ENCODE peak calls at places on chromosome 1, in nine cellular contexts. Z is ovary; M is IMR-90; V is left ventricle myocardium inferior; S is CD8-positive, alpha-beta memory T cell; Y is PC-3; A is tibial nerve; G is cardiac muscle cell; U is psoas muscle. D is an unnamed sample.

GRCh38 chr1:187203257-187203656 is 374.5 kb downstream of the PLA2G4A start:
- DNase-seq in Z (no peak), M (peak; percentile 45), V (no peak), S (no peak), Y (peak; percentile 73), A (no peak), G (no peak), U (no peak), D (no peak)

GRCh38 chr1:184385863-184386262 is 966 bp upstream of the C1orf21 start:
- DNase-seq in Z (no peak), M (no peak), V (no peak), S (no peak), Y (no peak), A (no peak), G (no peak), U (no peak), D (no peak)

GRCh38 chr1:153312569-153313186 is at the start of gene PGLYRP3:
- DNase-seq in Z (no peak), M (no peak), V (no peak), S (no peak), Y (peak; percentile 14), A (no peak), G (no peak), U (no peak), D (no peak)

GRCh38 chr1:22142315-22143064 is 407 bp downstream of the WNT4 start:
- DNase-seq in Z (no peak), M (no peak), V (no peak), S (no peak), Y (peak; percentile 30), A (no peak), G (no peak), U (peak; percentile 34), D (no peak)

GRCh38 chr1:115969509-115969908 is 6.8 kb upstream of the SLC22A15 start:
- DNase-seq in Z (no peak), M (no peak), V (no peak), S (no peak), Y (no peak), A (no peak), G (peak; percentile 34), U (no peak), D (no peak)

GRCh38 chr1:45843474-45843905 is 40.1 kb downstream of the MAST2 start:
- DNase-seq in Z (no peak), M (peak; percentile 69), V (no peak), S (no peak), Y (peak; percentile 22), A (no peak), G (peak; percentile 69), U (no peak), D (no peak)

GRCh38 chr1:109803901-109804331 is 40.2 kb upstream of the EPS8L3 start:
- DNase-seq in Z (peak; percentile 5), M (no peak), V (no peak), S (no peak), Y (no peak), A (no peak), G (peak; percentile 56), U (no peak), D (no peak)

GRCh38 chr1:119068427-119068826 is 72.0 kb downstream of the WARS2 start:
- DNase-seq in Z (no peak), M (no peak), V (no peak), S (no peak), Y (no peak), A (no peak), G (no peak), U (no peak), D (no peak)

GRCh38 chr1:180530501-180530900 is 28.1 kb upstream of the ACBD6 start:
- DNase-seq in Z (no peak), M (peak; percentile 94), V (no peak), S (no peak), Y (peak; percentile 72), A (no peak), G (peak; percentile 92), U (no peak), D (no peak)

GRCh38 chr1:152448095-152448494 is 34.0 kb upstream of the CRNN start:
- DNase-seq in Z (no peak), M (no peak), V (no peak), S (no peak), Y (no peak), A (no peak), G (no peak), U (no peak), D (no peak)

GRCh38 chr1:30704271-30704670 is 19.1 kb downstream of the MATN1 start:
- DNase-seq in Z (no peak), M (peak; percentile 7), V (no peak), S (no peak), Y (no peak), A (peak; percentile 34), G (peak; percentile 19), U (peak; percentile 50), D (no peak)

GRCh38 chr1:45485949-45486348 is 5.0 kb downstream of the TESK2 start:
- DNase-seq in Z (no peak), M (no peak), V (no peak), S (no peak), Y (no peak), A (no peak), G (no peak), U (no peak), D (no peak)

GRCh38 chr1:3603156-3603555 is 8.2 kb downstream of the MEGF6 start:
- DNase-seq in Z (no peak), M (no peak), V (no peak), S (no peak), Y (no peak), A (no peak), G (no peak), U (no peak), D (no peak)

GRCh38 chr1:3603566-3604467 is 7.5 kb downstream of the MEGF6 start:
- DNase-seq in Z (no peak), M (no peak), V (no peak), S (no peak), Y (no peak), A (no peak), G (no peak), U (no peak), D (no peak)

GRCh38 chr1:3601743-3602142 is 9.6 kb downstream of the MEGF6 start:
- DNase-seq in Z (no peak), M (no peak), V (no peak), S (no peak), Y (no peak), A (no peak), G (no peak), U (no peak), D (no peak)

GRCh38 chr1:3604468-3604974 is 6.8 kb downstream of the MEGF6 start:
- DNase-seq in Z (no peak), M (no peak), V (no peak), S (no peak), Y (no peak), A (no peak), G (no peak), U (no peak), D (no peak)

GRCh38 chr1:3602375-3602774 is 8.9 kb downstream of the MEGF6 start:
- DNase-seq in Z (no peak), M (no peak), V (no peak), S (no peak), Y (no peak), A (no peak), G (no peak), U (no peak), D (no peak)
- H3K36me3 ChIP-seq in Z (no peaks in the 10 kb centered on the region), M (no peaks in the 10 kb centered on the region), V (no peaks in the 10 kb centered on the region), S (no peaks in the 10 kb centered on the region), Y (no peaks in the 10 kb centered on the region), A (no peaks in the 10 kb centered on the region), G (no peaks in the 10 kb centered on the region), U (no peaks in the 10 kb centered on the region), D (no peaks in the 10 kb centered on the region)

DNA sequence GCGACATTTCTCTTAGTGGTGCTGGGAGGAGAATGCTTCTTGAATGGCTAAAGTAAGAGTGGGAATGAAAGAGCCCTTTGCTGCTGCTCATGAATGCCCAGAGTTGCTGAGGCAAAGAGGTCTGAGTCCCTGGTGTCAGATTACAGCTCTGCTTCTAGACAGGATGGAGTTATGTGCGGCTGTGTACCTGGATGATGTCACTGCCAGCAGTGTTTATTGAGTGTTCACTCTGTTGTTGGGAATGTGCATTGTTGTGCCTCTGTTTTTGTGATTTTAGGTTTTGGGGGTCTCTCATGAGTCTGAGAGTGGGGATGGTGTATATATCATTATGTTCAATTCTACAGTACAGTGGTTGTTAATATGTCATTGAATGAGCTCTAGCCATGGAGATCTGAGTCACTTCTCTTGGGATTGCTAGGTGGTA is 2.7 kb downstream of the CDC14A start:
- DNase-seq in Z (no peak), M (peak; percentile 66), V (no peak), S (no peak), Y (peak; percentile 80), A (no peak), G (peak; percentile 18), U (no peak), D (no peak)
- H3K4me3 ChIP-seq in Z (no peak overlapping the region), M (no peak overlapping the region), V (peak overlapping the region; percentile 98), S (peak overlapping the region; percentile 94), Y (peak overlapping the region; percentile 18), A (no peak overlapping the region), G (no peak overlapping the region), U (peak overlapping the region; percentile 95), D (peak overlapping the region; percentile 99)

DNA sequence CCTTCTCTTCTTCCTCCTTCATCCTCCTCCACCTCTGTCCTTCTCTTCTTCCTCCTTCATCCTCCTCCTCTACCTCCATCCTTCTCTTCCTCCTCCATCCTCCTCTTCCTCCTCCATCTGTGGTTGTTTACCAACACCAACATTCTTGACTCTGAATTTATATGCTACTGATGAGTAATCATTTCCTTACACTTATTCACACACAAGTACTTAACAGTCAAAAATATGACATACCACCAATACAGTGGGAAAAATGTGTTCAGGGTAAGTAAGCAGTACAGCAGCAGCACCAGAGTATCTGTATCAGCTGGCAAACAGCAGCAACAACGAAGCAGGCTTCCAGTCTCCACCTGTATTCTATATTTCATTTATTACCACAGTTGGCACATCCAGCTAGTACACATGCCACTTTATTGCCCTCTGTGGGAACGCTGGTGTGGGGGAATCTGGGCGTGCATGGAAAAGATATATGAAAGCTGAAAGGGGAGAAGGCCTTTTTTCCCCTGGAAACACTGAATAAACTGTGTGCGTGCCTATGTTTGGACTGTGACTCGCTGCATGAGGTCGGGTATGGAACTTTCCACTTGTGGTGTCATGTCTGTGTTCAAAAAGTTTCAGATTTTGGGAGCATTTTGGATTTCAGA is 16.0 kb downstream of the ADSS2 start:
- DNase-seq in Z (no peak), M (peak; percentile 71), V (no peak), S (no peak), Y (peak; percentile 81), A (no peak), G (peak; percentile 48), U (no peak), D (no peak)
- H3K36me3 ChIP-seq in Z (no peaks in the 10 kb centered on the region), M (peaks cover 13% of the 10 kb centered on the region), V (peaks cover 22% of the 10 kb centered on the region), S (peaks cover 11% of the 10 kb centered on the region), Y (peaks cover 17% of the 10 kb centered on the region), A (peaks cover 35% of the 10 kb centered on the region), G (peaks cover 18% of the 10 kb centered on the region), U (peaks cover 2% of the 10 kb centered on the region), D (peaks cover 16% of the 10 kb centered on the region)

DNA sequence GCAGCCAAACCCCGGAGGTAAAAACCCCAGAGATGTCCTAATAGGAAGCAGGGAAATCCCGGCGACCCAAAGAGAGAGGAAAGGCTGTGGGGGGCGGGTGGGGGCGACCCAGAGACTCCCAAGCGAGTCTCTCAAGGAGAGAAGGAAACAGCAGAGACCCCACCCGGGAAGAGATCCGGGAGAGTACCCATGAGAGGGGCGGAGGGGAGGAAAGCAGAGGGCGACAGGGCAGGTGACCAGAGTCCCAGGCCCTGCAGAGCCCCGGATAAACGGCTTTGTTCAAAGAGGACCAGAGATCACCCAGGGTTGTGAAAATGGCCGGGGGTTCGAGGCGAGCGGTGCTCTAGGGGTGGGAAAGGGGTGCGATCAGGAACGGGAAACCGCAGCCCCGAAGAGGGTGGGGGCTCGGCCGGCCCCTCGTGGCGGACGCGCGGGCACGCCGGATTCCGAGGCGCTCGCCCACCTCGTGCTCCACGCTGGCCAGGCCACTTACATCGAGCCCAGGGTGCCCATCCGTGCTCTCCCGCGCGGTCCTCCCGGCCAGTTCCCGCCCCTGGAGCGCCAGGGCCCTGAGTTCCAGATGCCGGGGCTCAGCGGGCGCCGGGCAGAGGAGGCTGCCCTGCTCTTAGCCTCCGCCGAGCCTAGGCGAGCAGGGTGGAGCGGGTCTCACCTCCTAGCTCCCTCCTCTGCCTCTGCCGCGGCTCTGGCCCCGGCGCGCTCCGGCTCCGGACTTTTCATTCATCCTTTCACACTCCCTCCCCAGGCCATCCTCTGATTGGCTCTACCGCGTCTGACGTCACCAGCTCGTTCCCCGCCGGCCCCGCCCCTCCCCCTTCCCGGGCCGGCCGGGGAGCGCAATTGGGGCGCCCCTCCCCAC is 52.3 kb downstream of the RHBG start:
- DNase-seq in Z (peak; percentile 37), M (peak; percentile 45), V (peak; percentile 72), S (peak; percentile 65), Y (peak; percentile 49), A (peak; percentile 55), G (peak; percentile 79), U (peak; percentile 81), D (peak; percentile 40)
- H3K4me3 ChIP-seq in Z (no peak overlapping the region), M (no peak overlapping the region), V (peak overlapping the region; percentile 60), S (peak overlapping the region; percentile 62), Y (peak overlapping the region; percentile 17), A (peak overlapping the region; percentile 30), G (peak overlapping the region; percentile 16), U (peak overlapping the region; percentile 58), D (peak overlapping the region; percentile 56)